ENCODE peak calls at places on chromosome 4, in nine cellular contexts. K, C, E, S, J, Z, I, U and D are unnamed samples.

GRCh38 chr4:56764775-56765174 is 56.7 kb downstream of the SPINK2 start:
- DNase-seq in I (no peak), J (no peak), S (no peak), Z (no peak), C (no peak), K (no peak), E (no peak), U (no peak), D (no peak)

GRCh38 chr4:77827343-77827742 is 8.2 kb upstream of the CNOT6L start:
- DNase-seq in C (no peak), Z (no peak), S (no peak), U (no peak), I (no peak), J (no peak), K (no peak), E (peak), D (no peak)

GRCh38 chr4:182698212-182698611 is 219.0 kb downstream of the DCTD start:
- DNase-seq in C (no peak), K (no peak), J (no peak), S (no peak), I (no peak), E (no peak), U (no peak), Z (no peak), D (no peak)

GRCh38 chr4:10456270-10457254 is 664 bp downstream of the ZNF518B start:
- DNase-seq in K (no peak), Z (peak), J (peak), E (peak), U (peak), C (peak), I (peak), S (peak), D (no peak)

GRCh38 chr4:72858328-72858727 is 211.2 kb downstream of the COX18 start:
- DNase-seq in I (peak), U (no peak), C (no peak), E (no peak), K (peak), Z (no peak), J (no peak), S (no peak), D (peak)

GRCh38 chr4:20015825-20016224 is 235.9 kb upstream of the SLIT2 start:
- DNase-seq in Z (no peak), C (no peak), I (no peak), K (no peak), E (no peak), J (no peak), U (no peak), S (no peak), D (peak)

GRCh38 chr4:158259955-158260575 is 49.8 kb downstream of the TMEM144 start:
- DNase-seq in K (no peak), S (no peak), Z (no peak), E (peak), U (peak), I (peak), C (no peak), J (no peak), D (no peak)

GRCh38 chr4:121696641-121697461 is at the start of gene ANXA5:
- DNase-seq in Z (peak), K (peak), C (peak), I (peak), S (peak), U (peak), E (peak), J (peak), D (peak)

GRCh38 chr4:56619160-56619559 is 61.9 kb downstream of the HOPX start:
- DNase-seq in S (no peak), J (no peak), I (peak), E (peak), K (no peak), Z (no peak), U (no peak), C (no peak), D (no peak)

GRCh38 chr4:51885371-51885770 is 42.4 kb downstream of the DCUN1D4 start:
- DNase-seq in E (peak), Z (no peak), U (peak), J (no peak), I (peak), C (no peak), K (no peak), S (peak), D (no peak)

GRCh38 chr4:184268574-184269160 is 51.0 kb upstream of the ENPP6 start:
- DNase-seq in K (no peak), J (no peak), U (no peak), E (peak), Z (no peak), S (no peak), C (no peak), I (peak), D (no peak)

GRCh38 chr4:26141916-26142638 is 178.7 kb upstream of the RBPJ start:
- DNase-seq in C (peak), S (no peak), I (peak), J (no peak), U (no peak), E (peak), K (no peak), Z (peak), D (peak)

GRCh38 chr4:1136028-1136427 is 22.7 kb upstream of the RNF212 start:
- DNase-seq in C (no peak), S (no peak), Z (peak), J (no peak), K (no peak), I (peak), U (no peak), E (no peak), D (no peak)

GRCh38 chr4:10173754-10174749 is 57.5 kb upstream of the WDR1 start:
- DNase-seq in K (no peak), S (no peak), U (no peak), J (peak), Z (peak), E (no peak), C (peak), I (peak), D (no peak)

GRCh38 chr4:54185871-54186270 is 43.2 kb upstream of the PDGFRA start:
- DNase-seq in S (no peak), J (no peak), I (no peak), Z (no peak), E (no peak), C (no peak), K (no peak), U (no peak), D (no peak)

GRCh38 chr4:142660728-142661127 is 185.4 kb downstream of the INPP4B start:
- DNase-seq in S (no peak), C (no peak), E (no peak), I (no peak), U (no peak), J (no peak), Z (no peak), K (no peak), D (no peak)

GRCh38 chr4:1623390-1623789 is 60.7 kb downstream of the FAM53A start:
- DNase-seq in C (no peak), S (no peak), Z (no peak), J (no peak), I (no peak), K (no peak), E (no peak), U (no peak), D (no peak)

GRCh38 chr4:137394000-137394399 is 138.3 kb downstream of the PCDH18 start:
- DNase-seq in U (no peak), Z (no peak), E (no peak), S (no peak), J (no peak), K (no peak), I (peak), C (no peak), D (no peak)

GRCh38 chr4:154928640-154929257 is 147.7 kb downstream of the RBM46 start:
- DNase-seq in Z (peak), K (no peak), C (no peak), E (no peak), U (peak), J (no peak), I (peak), S (no peak), D (peak)

GRCh38 chr4:184583738-184584502 is 65.3 kb downstream of the CASP3 start:
- DNase-seq in E (peak), I (no peak), S (peak), C (no peak), J (no peak), Z (no peak), K (no peak), U (no peak), D (no peak)

GRCh38 chr4:159685406-159686092 is 582.7 kb downstream of the RAPGEF2 start:
- DNase-seq in U (peak), Z (peak), K (no peak), S (no peak), I (peak), E (no peak), J (no peak), C (no peak), D (no peak)

GRCh38 chr4:72076562-72076961 is 44.8 kb downstream of the NPFFR2 start:
- DNase-seq in K (no peak), J (no peak), E (no peak), Z (no peak), U (no peak), S (no peak), I (peak), C (no peak), D (no peak)

GRCh38 chr4:181548873-181549541 is 694.2 kb upstream of the TENM3 start:
- DNase-seq in I (peak), U (no peak), S (no peak), Z (no peak), E (no peak), K (peak), J (no peak), C (no peak), D (peak)

GRCh38 chr4:99818661-99819060 is 2.0 kb downstream of the DAPP1 start:
- DNase-seq in E (no peak), I (no peak), K (no peak), S (no peak), Z (no peak), U (no peak), J (no peak), C (no peak), D (no peak)

GRCh38 chr4:141705747-141706377 is 69.5 kb downstream of the IL15 start:
- DNase-seq in C (no peak), S (no peak), K (no peak), I (no peak), U (no peak), J (no peak), Z (no peak), E (no peak), D (no peak)

GRCh38 chr4:65880594-65880993 is 210.3 kb upstream of the EPHA5 start:
- DNase-seq in J (no peak), U (no peak), S (no peak), E (no peak), C (no peak), Z (no peak), K (no peak), I (peak), D (no peak)

GRCh38 chr4:176238819-176239218 is 30.2 kb downstream of the ASB5 start:
- DNase-seq in Z (no peak), S (no peak), C (no peak), I (peak), K (no peak), J (no peak), E (no peak), U (no peak), D (no peak)

GRCh38 chr4:176838611-176839411 is 46.1 kb upstream of the VEGFC start:
- DNase-seq in K (peak), J (no peak), U (no peak), Z (no peak), I (peak), E (no peak), C (peak), S (no peak), D (peak)

GRCh38 chr4:94931626-94932025 is 173.9 kb downstream of the BMPR1B start:
- DNase-seq in Z (no peak), C (no peak), I (no peak), K (no peak), J (no peak), E (no peak), S (no peak), U (peak), D (no peak)

GRCh38 chr4:125739760-125740159 is 425.0 kb downstream of the FAT4 start:
- DNase-seq in E (no peak), J (no peak), K (no peak), Z (no peak), C (no peak), S (no peak), U (no peak), I (peak), D (no peak)

GRCh38 chr4:163922302-163922701 is 427.8 kb downstream of the TMA16 start:
- DNase-seq in I (no peak), U (no peak), E (no peak), K (no peak), Z (no peak), C (no peak), J (no peak), S (no peak), D (no peak)

GRCh38 chr4:141810038-141810701 is 173.8 kb downstream of the IL15 start:
- DNase-seq in E (no peak), C (no peak), I (no peak), K (no peak), U (peak), Z (no peak), S (no peak), J (no peak), D (no peak)

GRCh38 chr4:54840992-54841768 is 183.4 kb downstream of the KIT start:
- DNase-seq in K (no peak), E (peak), U (peak), S (no peak), C (no peak), I (peak), J (no peak), Z (no peak), D (no peak)

GRCh38 chr4:158170691-158171455 is 2.0 kb downstream of the GASK1B start:
- DNase-seq in C (peak), K (no peak), I (peak), E (peak), Z (peak), U (no peak), S (peak), J (peak), D (no peak)

GRCh38 chr4:153154010-153154975 is 50.0 kb upstream of the TRIM2 start:
- DNase-seq in I (peak), S (no peak), Z (peak), C (no peak), K (no peak), U (no peak), E (no peak), J (no peak), D (no peak)

GRCh38 chr4:89752932-89753598 is 83.9 kb downstream of the SNCA start:
- DNase-seq in K (peak), C (no peak), Z (peak), J (no peak), U (no peak), I (peak), E (no peak), S (no peak), D (peak)

GRCh38 chr4:152348670-152349069 is 187.2 kb downstream of the FBXW7 start:
- DNase-seq in I (peak), J (no peak), C (no peak), S (no peak), E (no peak), Z (no peak), K (no peak), U (peak), D (no peak)

GRCh38 chr4:188976644-188977115 is 837.4 kb downstream of the TRIML1 start:
- DNase-seq in Z (no peak), J (no peak), U (peak), C (no peak), K (peak), E (no peak), I (peak), S (no peak), D (no peak)

GRCh38 chr4:102535398-102536082 is 34.4 kb downstream of the NFKB1 start:
- DNase-seq in K (no peak), C (no peak), S (peak), I (peak), Z (no peak), E (peak), J (no peak), U (no peak), D (no peak)

GRCh38 chr4:128565565-128566186 is 243.8 kb upstream of the JADE1 start:
- DNase-seq in E (peak), I (peak), C (peak), K (no peak), S (peak), J (peak), U (peak), Z (peak), D (no peak)
- TF ChIP-seq CTCF in E (peak), I (peak), C (peak), K (peak), S (peak), J (peak), U (peak), Z (peak), D (peak)

GRCh38 chr4:113684534-113685091 is 76.9 kb downstream of the CAMK2D start:
- DNase-seq in J (peak), E (no peak), I (peak), C (peak), U (peak), Z (peak), S (no peak), K (no peak), D (no peak)
- TF ChIP-seq CTCF in J (peak), E (no peak), I (peak), C (peak), U (peak), Z (peak), S (peak), K (peak), D (peak)

GRCh38 chr4:110586137-110586850 is 36.6 kb downstream of the PITX2 start:
- DNase-seq in C (no peak), K (peak), S (peak), I (peak), E (peak), U (peak), J (no peak), Z (no peak), D (peak)
- TF ChIP-seq CTCF in C (peak), K (peak), S (peak), I (peak), E (peak), U (peak), J (peak), Z (peak), D (peak)

GRCh38 chr4:146190393-146190910 is 14.9 kb downstream of the LSM6 start:
- DNase-seq in U (no peak), K (no peak), Z (no peak), S (no peak), I (no peak), J (no peak), E (no peak), C (no peak), D (no peak)

GRCh38 chr4:146193628-146194027 is 18.1 kb downstream of the LSM6 start:
- DNase-seq in E (no peak), S (no peak), J (no peak), C (no peak), Z (no peak), U (no peak), K (no peak), I (no peak), D (no peak)

GRCh38 chr4:146186556-146186955 is 11.0 kb downstream of the LSM6 start:
- DNase-seq in I (no peak), E (no peak), J (no peak), U (no peak), S (no peak), Z (no peak), C (no peak), K (no peak), D (no peak)

GRCh38 chr4:146194212-146194611 is 18.7 kb downstream of the LSM6 start:
- DNase-seq in U (no peak), I (no peak), C (no peak), Z (no peak), K (no peak), E (no peak), J (no peak), S (no peak), D (no peak)

GRCh38 chr4:146192060-146192459 is 16.5 kb downstream of the LSM6 start:
- DNase-seq in U (no peak), Z (peak), K (no peak), E (no peak), I (no peak), S (no peak), J (no peak), C (peak), D (no peak)
- TF ChIP-seq CTCF in U (no peak), Z (no peak), K (no peak), E (no peak), I (no peak), S (no peak), J (no peak), C (peak), D (no peak)

GRCh38 chr4:83109480-83110221 is 4.9 kb downstream of the PLAC8 start:
- DNase-seq in Z (peak), J (peak), E (peak), C (peak), U (peak), K (no peak), S (peak), I (peak), D (no peak)

GRCh38 chr4:83110970-83111369 is 3.6 kb downstream of the PLAC8 start:
- DNase-seq in J (no peak), K (no peak), Z (no peak), C (no peak), I (no peak), E (peak), U (no peak), S (no peak), D (no peak)

GRCh38 chr4:83108101-83108861 is 6.2 kb downstream of the PLAC8 start:
- DNase-seq in S (no peak), I (no peak), C (no peak), K (no peak), Z (no peak), E (peak), J (no peak), U (no peak), D (no peak)

GRCh38 chr4:83112239-83112638 is 2.3 kb downstream of the PLAC8 start:
- DNase-seq in E (peak), I (no peak), J (no peak), C (no peak), Z (no peak), S (peak), K (no peak), U (no peak), D (no peak)

DNA sequence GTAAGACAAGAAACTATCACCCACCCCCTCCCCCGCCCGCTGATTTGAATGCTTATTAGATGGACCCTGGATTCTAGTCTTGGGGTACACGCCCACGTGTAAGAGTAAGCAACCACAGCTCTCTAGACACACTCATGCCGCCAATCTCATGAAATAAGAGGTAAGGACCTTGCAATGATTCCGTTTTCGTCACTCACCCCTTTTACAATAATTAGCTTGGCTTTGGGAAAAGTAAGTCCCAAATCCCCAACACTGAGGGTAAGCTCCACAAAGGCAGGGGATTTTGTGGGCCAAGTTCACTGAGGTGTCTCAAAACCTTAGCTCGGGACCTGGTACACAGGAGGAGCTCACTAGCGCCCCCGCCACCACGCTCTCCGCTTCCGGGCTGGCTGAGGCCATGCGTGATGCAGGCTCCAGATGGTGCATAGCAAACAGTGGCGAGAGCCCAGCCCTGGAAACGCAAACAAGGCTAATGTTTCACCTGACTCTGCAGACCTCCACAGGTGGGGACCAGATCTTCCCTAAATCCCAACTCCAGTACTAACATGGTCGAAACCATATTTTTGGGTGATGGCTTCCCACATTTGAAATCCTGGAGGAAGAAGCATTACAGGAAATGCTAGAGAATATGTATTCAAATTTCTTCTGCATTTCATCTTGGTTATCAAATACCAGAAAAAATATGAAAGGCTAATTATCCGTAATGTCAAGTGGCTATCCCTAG is 4.1 kb downstream of the PLAC8 start:
- DNase-seq in K (no peak), S (peak), J (peak), U (peak), C (peak), I (peak), Z (peak), E (peak), D (peak)
- TF ChIP-seq CTCF in K (peak), S (peak), J (peak), U (peak), C (peak), I (peak), Z (peak), E (peak), D (peak)

GRCh38 chr4:6709230-6710114 is at the start of gene MRFAP1L1:
- DNase-seq in Z (peak), S (peak), I (peak), K (peak), U (peak), E (peak), J (peak), C (peak), D (peak)
- TF ChIP-seq CTCF in Z (no peak), S (no peak), I (peak), K (peak), U (peak), E (no peak), J (no peak), C (peak), D (peak)

GRCh38 chr4:118141240-118141639 is 107.0 kb downstream of the NDST3 start:
- DNase-seq in S (no peak), K (no peak), Z (no peak), I (no peak), U (no peak), E (no peak), J (no peak), C (no peak), D (no peak)
- TF ChIP-seq CTCF in S (no peak), K (no peak), Z (no peak), I (no peak), U (peak), E (no peak), J (no peak), C (no peak), D (no peak)